ENCODE peak calls at places on chromosomes 16 and 17, in five cellular contexts. T is neural progenitor cell, Q is upper lobe of left lung, A is heart left ventricle, O is uterus. L is an unnamed sample.
A peak's percentile ranks its signal among the peaks of the same experiment; 100 is the strongest.

GRCh38 chr16:67378642-67379041 is 14.7 kb downstream of the TPPP3 start:
- DNase-seq in T (no peak), Q (no peak), A (no peak), O (no peak), L (no peak)

GRCh38 chr16:87304951-87305350 is 12.2 kb downstream of the C16orf95 start:
- DNase-seq in T (no peak), Q (peak; percentile 32), A (no peak), O (no peak), L (no peak)

GRCh38 chr16:3131755-3132377 is 3.0 kb upstream of the ZNF213 start:
- DNase-seq in T (peak; percentile 78), Q (no peak), A (no peak), O (no peak), L (no peak)

GRCh38 chr17:58304735-58305486 is 23.7 kb downstream of the TSPOAP1 start:
- DNase-seq in T (no peak), Q (peak; percentile 54), A (no peak), O (no peak), L (no peak)

GRCh38 chr16:23907457-23907902 is 71.7 kb downstream of the PRKCB start:
- DNase-seq in T (no peak), Q (no peak), A (no peak), O (no peak), L (no peak)

GRCh38 chr17:40092581-40092980 is 7.8 kb downstream of the NR1D1 start:
- DNase-seq in T (no peak), Q (no peak), A (no peak), O (peak; percentile 61), L (no peak)

GRCh38 chr16:66639091-66639885 is 34.8 kb downstream of the CMTM3 start:
- DNase-seq in T (no peak), Q (no peak), A (no peak), O (no peak), L (no peak)

GRCh38 chr17:4789701-4789950 is 862 bp downstream of the GLTPD2 start:
- DNase-seq in T (no peak), Q (no peak), A (no peak), O (no peak), L (no peak)

GRCh38 chr17:49646391-49647255 is 31.3 kb downstream of the SPOP start:
- DNase-seq in T (no peak), Q (no peak), A (no peak), O (peak; percentile 47), L (peak; percentile 63)

GRCh38 chr17:82648761-82649474 is 674 bp upstream of the WDR45B start:
- DNase-seq in T (peak; percentile 77), Q (no peak), A (peak; percentile 80), O (peak; percentile 75), L (peak; percentile 24)

GRCh38 chr16:87068316-87068715 is 248.9 kb downstream of the C16orf95 start:
- DNase-seq in T (peak; percentile 45), Q (no peak), A (no peak), O (no peak), L (no peak)

GRCh38 chr16:4353675-4354074 is 2.6 kb upstream of the PAM16 start:
- DNase-seq in T (no peak), Q (no peak), A (no peak), O (no peak), L (no peak)

GRCh38 chr16:27712251-27712711 is 162.3 kb downstream of the KATNIP start:
- DNase-seq in T (no peak), Q (no peak), A (peak; percentile 22), O (no peak), L (no peak)

GRCh38 chr16:90028985-90029384 is 9.7 kb upstream of the DBNDD1 start:
- DNase-seq in T (no peak), Q (no peak), A (no peak), O (no peak), L (no peak)

GRCh38 chr17:28540231-28540630 is 12.2 kb downstream of the UNC119 start:
- DNase-seq in T (no peak), Q (no peak), A (peak; percentile 41), O (no peak), L (no peak)

GRCh38 chr16:89364603-89365002 is 125.8 kb downstream of the ANKRD11 start:
- DNase-seq in T (no peak), Q (no peak), A (no peak), O (no peak), L (no peak)

GRCh38 chr16:2163211-2163881 is 7.8 kb downstream of the TRAF7 start:
- DNase-seq in T (no peak), Q (peak; percentile 79), A (no peak), O (no peak), L (no peak)

GRCh38 chr17:49930880-49931279 is 38.1 kb upstream of the DLX4 start:
- DNase-seq in T (no peak), Q (peak; percentile 66), A (no peak), O (no peak), L (no peak)

GRCh38 chr16:15705064-15705565 is 55.1 kb downstream of the NDE1 start:
- DNase-seq in T (no peak), Q (no peak), A (no peak), O (no peak), L (no peak)

GRCh38 chr17:40190197-40191021 is 13.1 kb downstream of the RAPGEFL1 start:
- DNase-seq in T (peak; percentile 63), Q (no peak), A (no peak), O (no peak), L (no peak)

GRCh38 chr17:2369039-2369438 is 31.7 kb downstream of the SGSM2 start:
- DNase-seq in T (no peak), Q (no peak), A (no peak), O (no peak), L (no peak)

GRCh38 chr17:78971764-78972506 is 7.8 kb downstream of the LGALS3BP start:
- DNase-seq in T (no peak), Q (peak; percentile 75), A (no peak), O (no peak), L (no peak)

GRCh38 chr17:57121308-57122042 is 36.4 kb downstream of the AKAP1 start:
- DNase-seq in T (peak; percentile 74), Q (peak; percentile 31), A (no peak), O (no peak), L (no peak)

GRCh38 chr17:27009087-27009486 is 284.8 kb upstream of the WSB1 start:
- DNase-seq in T (no peak), Q (peak; percentile 36), A (no peak), O (no peak), L (no peak)

GRCh38 chr17:41492351-41492750 is 2.6 kb upstream of the KRT36 start:
- DNase-seq in T (no peak), Q (no peak), A (no peak), O (peak; percentile 65), L (peak; percentile 21)

GRCh38 chr16:85673529-85674417 is 15.0 kb downstream of the GINS2 start:
- DNase-seq in T (no peak), Q (peak; percentile 75), A (no peak), O (no peak), L (no peak)

GRCh38 chr17:79126139-79126538 is 51.5 kb downstream of the ENGASE start:
- DNase-seq in T (peak; percentile 61), Q (peak; percentile 48), A (no peak), O (no peak), L (no peak)

GRCh38 chr17:57654040-57654775 is 90.9 kb downstream of the CCDC182 start:
- DNase-seq in T (no peak), Q (no peak), A (no peak), O (no peak), L (no peak)

GRCh38 chr16:17831330-17831729 is 360.6 kb upstream of the XYLT1 start:
- DNase-seq in T (peak; percentile 26), Q (no peak), A (no peak), O (no peak), L (no peak)

GRCh38 chr17:45432405-45433113 is at the start of gene ARHGAP27:
- DNase-seq in T (peak; percentile 54), Q (peak; percentile 89), A (peak; percentile 87), O (peak; percentile 47), L (peak; percentile 34)

GRCh38 chr17:61399131-61400057 is at the start of gene TBX2:
- DNase-seq in T (peak; percentile 67), Q (peak; percentile 91), A (peak; percentile 90), O (peak; percentile 84), L (peak; percentile 19)

GRCh38 chr17:18921485-18921884 is 30.5 kb upstream of the SLC5A10 start:
- DNase-seq in T (no peak), Q (no peak), A (no peak), O (no peak), L (no peak)

GRCh38 chr17:18919963-18920362 is 32.0 kb upstream of the SLC5A10 start:
- DNase-seq in T (no peak), Q (no peak), A (no peak), O (no peak), L (no peak)

GRCh38 chr17:18920911-18921441 is 31.0 kb upstream of the SLC5A10 start:
- DNase-seq in T (no peak), Q (no peak), A (no peak), O (no peak), L (no peak)

GRCh38 chr17:18917506-18918032 is 34.4 kb upstream of the SLC5A10 start:
- DNase-seq in T (no peak), Q (no peak), A (no peak), O (no peak), L (no peak)

DNA sequence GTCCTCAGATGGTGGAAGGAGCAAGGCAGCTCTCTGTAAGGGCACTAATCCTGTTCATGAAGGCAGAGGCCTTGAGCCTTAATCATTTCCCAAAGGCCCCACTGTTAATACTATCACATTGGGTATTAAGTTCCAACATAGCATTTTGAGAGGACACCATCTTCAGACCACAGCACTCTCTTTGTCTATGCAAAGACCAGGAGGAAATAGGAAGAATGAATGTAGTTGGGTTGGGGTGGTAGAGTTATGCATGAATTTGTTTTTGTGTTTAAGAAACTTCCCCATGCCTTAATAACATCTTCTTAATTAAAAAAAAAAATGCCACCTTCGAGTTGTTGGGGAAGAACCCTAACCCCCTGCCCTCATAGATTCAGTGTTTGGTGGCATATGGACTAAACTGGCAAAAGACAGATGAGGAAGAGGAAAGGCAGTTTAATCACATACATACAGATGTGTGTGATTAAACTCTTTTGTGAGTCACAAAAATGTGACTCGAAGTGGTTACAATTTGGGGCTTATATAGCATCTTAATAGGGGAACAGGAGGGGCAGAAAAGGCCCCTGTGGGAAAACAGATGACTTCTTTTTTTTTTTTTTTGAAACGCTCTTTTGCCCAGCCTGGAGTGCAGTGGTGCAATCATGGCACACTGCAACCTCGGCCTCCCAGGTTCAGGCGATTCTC is 35.0 kb upstream of the SLC5A10 start:
- DNase-seq in T (no peak), Q (no peak), A (no peak), O (no peak), L (no peak)
- H3K27ac ChIP-seq in T (no peak overlapping the region), Q (no peak overlapping the region), A (no peak overlapping the region), O (no peak overlapping the region), L (no peak overlapping the region)

GRCh38 chr16:11992594-11993524 is 16.3 kb downstream of the SNX29 start:
- DNase-seq in T (no peak), Q (no peak), A (no peak), O (no peak), L (no peak)
- H3K4me1 ChIP-seq in T (peaks cover 24% of the 10 kb centered on the region), Q (peaks cover 4% of the 10 kb centered on the region), A (peaks cover 16% of the 10 kb centered on the region), O (no peaks in the 10 kb centered on the region), L (peaks cover 14% of the 10 kb centered on the region)

GRCh38 chr16:78396046-78396445 is 296.6 kb downstream of the WWOX start:
- DNase-seq in T (peak; percentile 11), Q (no peak), A (no peak), O (no peak), L (no peak)
- TF ChIP-seq CTCF in T (peak; percentile 54), Q (peak; percentile 20), A (no peak), O (no peak), L (no peak)

DNA sequence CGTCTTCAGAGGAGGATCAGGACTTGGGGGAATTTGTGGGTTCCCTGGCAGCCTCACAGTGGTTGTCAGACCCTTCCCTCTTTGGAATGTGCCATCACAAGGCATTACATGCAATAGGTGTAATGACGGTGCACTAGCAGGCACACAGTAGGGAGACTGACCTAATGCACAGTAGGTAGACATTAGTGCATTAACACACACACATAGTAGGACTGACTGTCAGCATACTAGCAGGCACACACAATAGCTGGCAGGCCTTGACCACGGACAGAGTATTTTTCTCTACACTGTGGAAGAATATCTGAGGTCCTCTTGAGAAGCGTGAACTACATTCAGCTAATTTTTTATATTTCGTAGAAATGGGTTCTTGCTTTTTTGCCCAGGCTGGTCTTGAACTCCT is 10.9 kb upstream of the UBALD2 start:
- DNase-seq in T (no peak), Q (no peak), A (no peak), O (no peak), L (no peak)
- H3K27ac ChIP-seq in T (no peak overlapping the region), Q (no peak overlapping the region), A (no peak overlapping the region), O (no peak overlapping the region), L (peak overlapping the region; percentile 90)